ENCODE peak calls at places on chromosomes 13 and 19, in five cellular contexts. One of them, this sample, is unnamed.

GRCh38 chr19:45340899-45341453 is 426 bp downstream of the KLC3 start:
- DNase-seq in BJ: no peak
- DNase-seq in uterus: no peak
- DNase-seq in mucosa of descending colon: no peak
- DNase-seq in endodermal cell: peak; percentile 81
- DNase-seq in this sample: no peak

GRCh38 chr13:21998279-21998678 is 327.4 kb downstream of the FGF9 start:
- DNase-seq in mucosa of descending colon: no peak
- DNase-seq in endodermal cell: no peak
- DNase-seq in uterus: no peak
- DNase-seq in BJ: no peak
- DNase-seq in this sample: no peak

GRCh38 chr19:2374808-2375207 is 14.7 kb downstream of the TMPRSS9 start:
- DNase-seq in BJ: no peak
- DNase-seq in mucosa of descending colon: no peak
- DNase-seq in uterus: no peak
- DNase-seq in endodermal cell: no peak
- DNase-seq in this sample: no peak

GRCh38 chr13:104875008-104875762 is 1660.3 kb downstream of the EFNB2 start:
- DNase-seq in endodermal cell: no peak
- DNase-seq in BJ: no peak
- DNase-seq in mucosa of descending colon: no peak
- DNase-seq in uterus: no peak
- DNase-seq in this sample: peak; percentile 22

GRCh38 chr19:33280351-33280921 is 21.9 kb downstream of the CEBPA start:
- DNase-seq in endodermal cell: no peak
- DNase-seq in BJ: no peak
- DNase-seq in mucosa of descending colon: no peak
- DNase-seq in uterus: no peak
- DNase-seq in this sample: no peak

GRCh38 chr13:55307909-55308308 is 1832.8 kb upstream of the PRR20A start:
- DNase-seq in endodermal cell: no peak
- DNase-seq in mucosa of descending colon: no peak
- DNase-seq in BJ: no peak
- DNase-seq in uterus: no peak
- DNase-seq in this sample: no peak

GRCh38 chr13:43159007-43159406 is 135.6 kb downstream of the DNAJC15 start:
- DNase-seq in uterus: no peak
- DNase-seq in BJ: no peak
- DNase-seq in mucosa of descending colon: no peak
- DNase-seq in endodermal cell: no peak
- DNase-seq in this sample: no peak

GRCh38 chr13:33697936-33698335 is 120.0 kb upstream of the RFC3 start:
- DNase-seq in uterus: no peak
- DNase-seq in mucosa of descending colon: no peak
- DNase-seq in endodermal cell: no peak
- DNase-seq in BJ: no peak
- DNase-seq in this sample: no peak

GRCh38 chr19:11624064-11624463 is 26.8 kb downstream of the ZNF627 start:
- DNase-seq in uterus: no peak
- DNase-seq in mucosa of descending colon: no peak
- DNase-seq in BJ: peak; percentile 40
- DNase-seq in endodermal cell: no peak
- DNase-seq in this sample: no peak

GRCh38 chr19:21751379-21751778 is 16.0 kb downstream of the ZNF100 start:
- DNase-seq in mucosa of descending colon: no peak
- DNase-seq in endodermal cell: no peak
- DNase-seq in uterus: no peak
- DNase-seq in BJ: no peak
- DNase-seq in this sample: no peak

GRCh38 chr19:54451331-54451871 is 2.4 kb downstream of the LENG8 start:
- DNase-seq in mucosa of descending colon: no peak
- DNase-seq in BJ: no peak
- DNase-seq in uterus: no peak
- DNase-seq in endodermal cell: peak; percentile 36
- DNase-seq in this sample: peak; percentile 70

GRCh38 chr19:2627319-2627829 is 75.1 kb downstream of the GNG7 start:
- DNase-seq in BJ: peak; percentile 91
- DNase-seq in uterus: peak; percentile 53
- DNase-seq in mucosa of descending colon: no peak
- DNase-seq in endodermal cell: no peak
- DNase-seq in this sample: peak; percentile 95

GRCh38 chr13:52411629-52412028 is 5.7 kb upstream of the THSD1 start:
- DNase-seq in uterus: no peak
- DNase-seq in endodermal cell: no peak
- DNase-seq in mucosa of descending colon: no peak
- DNase-seq in BJ: no peak
- DNase-seq in this sample: no peak

GRCh38 chr19:48738557-48739399 is 1.6 kb downstream of the RASIP1 start:
- DNase-seq in BJ: peak; percentile 19
- DNase-seq in endodermal cell: peak; percentile 100
- DNase-seq in uterus: peak; percentile 95
- DNase-seq in mucosa of descending colon: peak; percentile 97
- DNase-seq in this sample: peak; percentile 98
- H3K4me3 ChIP-seq in BJ: peak overlapping the region; percentile 44
- H3K4me3 ChIP-seq in endodermal cell: peak overlapping the region; percentile 73
- H3K4me3 ChIP-seq in uterus: peak overlapping the region; percentile 9
- H3K4me3 ChIP-seq in mucosa of descending colon: no peak overlapping the region
- H3K4me3 ChIP-seq in this sample: peak overlapping the region; percentile 56

DNA sequence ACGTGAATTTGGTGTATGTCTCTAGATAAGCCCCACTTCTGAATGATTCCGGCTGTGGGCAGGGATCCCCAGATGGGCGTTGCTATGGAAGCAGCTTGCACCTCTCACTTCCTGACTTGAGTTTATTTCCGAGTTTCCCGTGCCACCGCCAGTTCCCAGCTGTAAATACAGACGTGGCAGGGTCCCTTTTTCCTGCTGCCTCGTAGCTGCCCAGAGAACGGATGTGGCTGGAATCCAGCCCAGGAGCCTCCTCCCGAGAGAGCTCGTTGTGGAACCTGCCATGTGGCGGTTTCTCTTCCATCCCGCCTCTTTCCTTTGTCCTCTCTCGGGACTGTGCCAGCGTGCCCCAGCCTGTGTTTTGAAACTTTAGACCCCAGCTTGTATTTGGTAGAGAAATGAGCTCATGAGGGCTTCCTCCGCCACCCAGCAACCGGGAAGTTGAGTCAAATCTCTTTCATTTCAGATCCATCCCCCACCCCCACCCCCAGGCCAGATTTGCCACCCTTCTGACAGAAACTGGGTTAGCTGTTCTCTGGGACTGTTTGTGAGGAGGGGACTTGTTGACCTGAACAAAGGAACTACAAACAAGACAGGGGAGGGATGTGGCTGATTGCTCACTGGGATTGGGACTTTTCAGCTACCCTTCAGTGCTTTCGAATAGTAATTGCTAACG is 96.6 kb downstream of the SIPA1L3 start:
- DNase-seq in mucosa of descending colon: peak; percentile 48
- DNase-seq in endodermal cell: peak; percentile 81
- DNase-seq in uterus: peak; percentile 78
- DNase-seq in BJ: no peak
- DNase-seq in this sample: peak; percentile 90
- H3K4me3 ChIP-seq in mucosa of descending colon: no peak overlapping the region
- H3K4me3 ChIP-seq in endodermal cell: peak overlapping the region; percentile 69
- H3K4me3 ChIP-seq in uterus: peak overlapping the region; percentile 35
- H3K4me3 ChIP-seq in BJ: peak overlapping the region; percentile 37
- H3K4me3 ChIP-seq in this sample: peak overlapping the region; percentile 49

GRCh38 chr19:4596033-4596904 is 36.8 kb upstream of the SEMA6B start:
- DNase-seq in BJ: no peak
- DNase-seq in endodermal cell: peak; percentile 67
- DNase-seq in uterus: no peak
- DNase-seq in mucosa of descending colon: no peak
- DNase-seq in this sample: no peak
- H3K4me3 ChIP-seq in BJ: no peak overlapping the region
- H3K4me3 ChIP-seq in endodermal cell: no peak overlapping the region
- H3K4me3 ChIP-seq in uterus: no peak overlapping the region
- H3K4me3 ChIP-seq in mucosa of descending colon: no peak overlapping the region
- H3K4me3 ChIP-seq in this sample: no peak overlapping the region

DNA sequence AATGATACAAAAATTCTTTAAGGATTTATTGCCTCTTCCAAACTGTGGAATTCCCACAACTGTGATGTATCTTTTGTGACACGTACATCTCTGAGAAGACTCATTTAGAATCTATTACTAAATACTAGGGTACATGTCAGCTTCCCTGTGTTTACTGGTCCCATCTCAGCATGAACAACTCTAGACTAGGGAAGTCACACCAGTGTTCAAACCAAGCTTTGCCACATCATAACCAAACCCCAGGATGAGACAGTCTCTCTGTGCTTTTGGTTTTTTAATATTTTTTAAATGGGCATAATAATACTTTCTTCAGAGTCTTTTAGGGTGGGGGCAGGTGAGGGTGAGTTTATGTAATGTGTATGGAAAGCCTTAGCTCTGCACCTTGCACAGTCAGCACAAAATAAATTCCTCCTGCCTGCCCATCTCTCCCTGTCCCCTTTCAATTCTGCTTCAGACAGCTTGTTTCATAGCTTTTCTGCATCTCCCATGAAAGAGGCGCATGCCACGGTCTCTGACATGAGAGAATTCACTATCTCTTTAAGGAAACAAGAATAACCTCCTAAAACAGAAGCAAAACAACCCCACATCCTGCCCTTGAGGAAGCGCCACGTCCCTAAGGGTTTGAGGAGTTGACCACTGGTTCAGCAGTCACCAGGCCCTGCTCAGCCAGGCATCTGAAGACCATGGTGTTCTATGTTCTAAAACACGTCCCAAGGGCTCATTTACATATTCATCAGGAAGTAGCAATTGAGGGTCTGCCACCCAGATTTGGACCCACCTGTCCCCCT is 174.5 kb downstream of the USP12 start:
- DNase-seq in BJ: no peak
- DNase-seq in uterus: no peak
- DNase-seq in mucosa of descending colon: no peak
- DNase-seq in endodermal cell: no peak
- DNase-seq in this sample: no peak
- H3K4me3 ChIP-seq in BJ: no peak overlapping the region
- H3K4me3 ChIP-seq in uterus: no peak overlapping the region
- H3K4me3 ChIP-seq in mucosa of descending colon: no peak overlapping the region
- H3K4me3 ChIP-seq in endodermal cell: no peak overlapping the region
- H3K4me3 ChIP-seq in this sample: no peak overlapping the region

GRCh38 chr13:111385182-111385857 is 64.9 kb downstream of the TEX29 start:
- DNase-seq in mucosa of descending colon: no peak
- DNase-seq in uterus: no peak
- DNase-seq in endodermal cell: peak; percentile 16
- DNase-seq in BJ: no peak
- DNase-seq in this sample: no peak
- H3K4me3 ChIP-seq in mucosa of descending colon: no peak overlapping the region
- H3K4me3 ChIP-seq in uterus: no peak overlapping the region
- H3K4me3 ChIP-seq in endodermal cell: no peak overlapping the region
- H3K4me3 ChIP-seq in BJ: no peak overlapping the region
- H3K4me3 ChIP-seq in this sample: no peak overlapping the region

GRCh38 chr19:5092444-5092843 is 123.5 kb downstream of the KDM4B start:
- DNase-seq in uterus: no peak
- DNase-seq in BJ: no peak
- DNase-seq in mucosa of descending colon: no peak
- DNase-seq in endodermal cell: no peak
- DNase-seq in this sample: no peak

GRCh38 chr19:5090465-5090779 is 121.5 kb downstream of the KDM4B start:
- DNase-seq in endodermal cell: no peak
- DNase-seq in mucosa of descending colon: no peak
- DNase-seq in BJ: no peak
- DNase-seq in uterus: no peak
- DNase-seq in this sample: no peak

GRCh38 chr19:5093297-5093858 is 124.5 kb downstream of the KDM4B start:
- DNase-seq in endodermal cell: no peak
- DNase-seq in BJ: no peak
- DNase-seq in uterus: no peak
- DNase-seq in mucosa of descending colon: no peak
- DNase-seq in this sample: no peak

GRCh38 chr19:5090780-5091575 is 122.1 kb downstream of the KDM4B start:
- DNase-seq in endodermal cell: no peak
- DNase-seq in mucosa of descending colon: no peak
- DNase-seq in BJ: peak; percentile 17
- DNase-seq in uterus: peak; percentile 40
- DNase-seq in this sample: no peak

GRCh38 chr19:5091576-5092215 is 122.8 kb downstream of the KDM4B start:
- DNase-seq in BJ: no peak
- DNase-seq in endodermal cell: no peak
- DNase-seq in uterus: peak; percentile 50
- DNase-seq in mucosa of descending colon: no peak
- DNase-seq in this sample: peak; percentile 93
- H3K4me3 ChIP-seq in BJ: no peak overlapping the region
- H3K4me3 ChIP-seq in endodermal cell: no peak overlapping the region
- H3K4me3 ChIP-seq in uterus: no peak overlapping the region
- H3K4me3 ChIP-seq in mucosa of descending colon: no peak overlapping the region
- H3K4me3 ChIP-seq in this sample: no peak overlapping the region

GRCh38 chr13:108257238-108257637 is 12.3 kb upstream of the TNFSF13B start:
- DNase-seq in BJ: no peak
- DNase-seq in uterus: no peak
- DNase-seq in mucosa of descending colon: no peak
- DNase-seq in endodermal cell: no peak
- DNase-seq in this sample: no peak
- H3K4me3 ChIP-seq in BJ: no peak overlapping the region
- H3K4me3 ChIP-seq in uterus: no peak overlapping the region
- H3K4me3 ChIP-seq in mucosa of descending colon: no peak overlapping the region
- H3K4me3 ChIP-seq in endodermal cell: no peak overlapping the region
- H3K4me3 ChIP-seq in this sample: no peak overlapping the region